ENCODE peak calls at places on chromosomes 2 and 18, in ten cellular contexts. E is NCI-H446 treated with DMSO at 0.1 percent for 48 hours; C is neural crest cell; Y is HT-29; B is foreskin keratinocyte; Q is T-helper 1 cell; K is T-helper 17 cell; H is AG09319; D is RKO; V is central memory CD8-positive, alpha-beta T cell. J is an unnamed sample.
A peak's percentile ranks its signal among the peaks of the same experiment; 100 is the strongest.

GRCh38 chr2:58501371-58501770 is 260.2 kb upstream of the FANCL start:
- DNase-seq in Y (no peak), C (no peak), E (no peak), H (no peak), Q (no peak), K (no peak), D (no peak), B (no peak), V (no peak), J (no peak)

GRCh38 chr2:26034597-26035067 is 748 bp downstream of the RAB10 start:
- DNase-seq in Q (no peak), D (peak; percentile 53), C (no peak), E (no peak), K (no peak), B (no peak), Y (no peak), H (no peak), V (no peak), J (no peak)

GRCh38 chr2:191791953-191792560 is 54.8 kb downstream of the CAVIN2 start:
- DNase-seq in V (no peak), Q (no peak), B (no peak), C (no peak), Y (no peak), H (no peak), D (no peak), E (no peak), K (no peak), J (no peak)

GRCh38 chr2:217705461-217705860 is 297.3 kb downstream of the TNS1 start:
- DNase-seq in E (no peak), Y (no peak), V (no peak), K (no peak), H (no peak), D (no peak), B (no peak), C (no peak), Q (no peak), J (no peak)

GRCh38 chr2:31382452-31383120 is 32.0 kb downstream of the XDH start:
- DNase-seq in H (no peak), K (no peak), Y (no peak), E (no peak), D (no peak), B (no peak), C (no peak), Q (no peak), V (no peak), J (no peak)

GRCh38 chr2:233026211-233026813 is 6.2 kb upstream of the NEU2 start:
- DNase-seq in H (no peak), D (no peak), E (no peak), K (no peak), V (no peak), Q (no peak), C (no peak), Y (no peak), B (peak; percentile 69), J (no peak)

GRCh38 chr2:239949079-239949478 is 76.1 kb downstream of the NDUFA10 start:
- DNase-seq in C (no peak), Q (no peak), D (no peak), K (no peak), V (no peak), E (no peak), Y (no peak), B (no peak), H (no peak), J (no peak)

GRCh38 chr2:67585400-67585799 is 188.3 kb downstream of the ETAA1 start:
- DNase-seq in B (no peak), C (no peak), H (no peak), K (no peak), E (no peak), Y (no peak), Q (no peak), V (no peak), D (peak; percentile 13), J (no peak)

GRCh38 chr2:127661072-127661618 is 14.2 kb downstream of the LIMS2 start:
- DNase-seq in V (no peak), K (no peak), B (no peak), C (no peak), H (no peak), D (no peak), Q (no peak), E (no peak), Y (no peak), J (no peak)

GRCh38 chr2:157858846-157859245 is 17.3 kb downstream of the ACVR1 start:
- DNase-seq in D (no peak), B (no peak), C (no peak), Q (no peak), K (no peak), Y (no peak), H (no peak), E (no peak), V (no peak), J (no peak)

GRCh38 chr2:32864337-32864736 is 82.4 kb upstream of the LTBP1 start:
- DNase-seq in H (peak; percentile 86), Y (no peak), Q (no peak), D (no peak), C (no peak), K (no peak), B (no peak), E (peak; percentile 16), V (no peak), J (no peak)

GRCh38 chr2:116510117-116510671 is 1304.3 kb upstream of the DDX18 start:
- DNase-seq in B (no peak), Q (no peak), V (no peak), E (no peak), H (no peak), Y (peak; percentile 45), K (no peak), D (peak; percentile 43), C (peak; percentile 8), J (no peak)

GRCh38 chr2:45607701-45608100 is 3.4 kb downstream of the SRBD1 start:
- DNase-seq in H (no peak), C (no peak), B (no peak), D (no peak), V (no peak), Q (no peak), E (no peak), Y (peak; percentile 74), K (no peak), J (no peak)

GRCh38 chr2:1004398-1004797 is 53.7 kb downstream of the SNTG2 start:
- DNase-seq in Y (no peak), D (no peak), B (no peak), K (no peak), H (no peak), E (no peak), C (no peak), V (no peak), Q (no peak), J (no peak)

GRCh38 chr18:47296462-47296861 is 45.0 kb upstream of the SKOR2 start:
- DNase-seq in V (no peak), Q (no peak), E (no peak), B (no peak), C (no peak), D (no peak), K (no peak), H (no peak), Y (no peak), J (no peak)

GRCh38 chr2:85259101-85259590 is 68.6 kb downstream of the TGOLN2 start:
- DNase-seq in E (no peak), D (no peak), Y (no peak), B (no peak), V (no peak), H (peak; percentile 69), K (no peak), C (no peak), Q (no peak), J (no peak)

GRCh38 chr2:69065735-69066336 is 52.9 kb downstream of the ANTXR1 start:
- DNase-seq in V (no peak), C (no peak), D (no peak), Q (no peak), K (no peak), E (no peak), B (no peak), Y (no peak), H (no peak), J (no peak)

GRCh38 chr2:47676236-47676635 is 106.7 kb upstream of the MSH6 start:
- DNase-seq in Y (no peak), K (no peak), D (no peak), B (no peak), V (no peak), Q (no peak), H (no peak), E (no peak), C (no peak), J (no peak)

GRCh38 chr2:190961918-190962487 is 52.0 kb downstream of the STAT1 start:
- DNase-seq in D (no peak), K (no peak), E (no peak), Y (no peak), H (no peak), B (no peak), C (no peak), Q (no peak), V (no peak), J (no peak)

GRCh38 chr18:36309436-36310391 is 12.2 kb downstream of the FHOD3 start:
- DNase-seq in C (no peak), Q (no peak), E (no peak), V (no peak), B (peak; percentile 100), Y (peak; percentile 61), D (peak; percentile 89), K (no peak), H (peak; percentile 98), J (no peak)

GRCh38 chr2:30165050-30165520 is 18.3 kb downstream of the YPEL5 start:
- DNase-seq in K (no peak), E (peak; percentile 79), D (peak; percentile 93), C (peak; percentile 49), Q (peak; percentile 35), B (peak; percentile 59), Y (peak; percentile 89), V (peak; percentile 67), H (peak; percentile 83), J (peak; percentile 83)

GRCh38 chr2:101127319-101128056 is 23.7 kb downstream of the TBC1D8 start:
- DNase-seq in Q (no peak), Y (no peak), B (no peak), V (no peak), D (no peak), C (no peak), E (no peak), H (no peak), K (no peak), J (no peak)

GRCh38 chr2:31244101-31244500 is 10.1 kb downstream of the EHD3 start:
- DNase-seq in H (no peak), E (no peak), C (no peak), B (no peak), V (no peak), D (no peak), Y (no peak), Q (no peak), K (no peak), J (no peak)

GRCh38 chr2:148253716-148254115 is 232.8 kb downstream of the MBD5 start:
- DNase-seq in D (peak; percentile 48), H (no peak), K (no peak), E (no peak), V (no peak), C (no peak), B (peak; percentile 74), Q (no peak), Y (no peak), J (no peak)

GRCh38 chr2:17759805-17760204 is 5.9 kb downstream of the GEN1 start:
- DNase-seq in K (no peak), Y (no peak), E (no peak), D (no peak), V (no peak), B (no peak), H (no peak), C (no peak), Q (no peak), J (no peak)

GRCh38 chr2:10370390-10370789 is 67.7 kb downstream of the HPCAL1 start:
- DNase-seq in Q (no peak), H (no peak), D (no peak), B (no peak), E (no peak), V (no peak), K (no peak), Y (no peak), C (no peak), J (no peak)

GRCh38 chr2:62381672-62382071 is 124.3 kb downstream of the TMEM17 start:
- DNase-seq in C (no peak), B (no peak), Y (no peak), Q (no peak), E (no peak), D (no peak), H (no peak), V (no peak), K (no peak), J (no peak)

GRCh38 chr2:165455940-165456479 is 13.5 kb upstream of the CSRNP3 start:
- DNase-seq in B (no peak), Q (no peak), E (peak; percentile 83), C (no peak), D (no peak), K (no peak), H (no peak), Y (no peak), V (no peak), J (no peak)

J was measured in NCI-H524 treated with DMSO at 0.1 percent for 48 hours.